ENCODE peak calls at places on chromosomes 2 and 18, in six cellular contexts. One of them, this sample, is unnamed.

GRCh38 chr2:43123056-43123455 is 103.3 kb downstream of the ZFP36L2 start:
- DNase-seq in mucosa of descending colon: peak; percentile 20
- DNase-seq in activated T-cell treated with anti-CD3 and anti-CD28 coated beads, Interleukin-2, amount 50 U/mL, for 72 hours: no peak
- DNase-seq in iPS DF 6.9: no peak
- DNase-seq in KBM-7: no peak
- DNase-seq in ovary: no peak
- DNase-seq in this sample: no peak

GRCh38 chr2:7835693-7836680 is 845.9 kb upstream of the ID2 start:
- DNase-seq in mucosa of descending colon: no peak
- DNase-seq in activated T-cell treated with anti-CD3 and anti-CD28 coated beads, Interleukin-2, amount 50 U/mL, for 72 hours: no peak
- DNase-seq in iPS DF 6.9: no peak
- DNase-seq in KBM-7: peak; percentile 81
- DNase-seq in ovary: no peak
- DNase-seq in this sample: no peak

GRCh38 chr18:44759925-44760342 is 79.2 kb downstream of the SETBP1 start:
- DNase-seq in mucosa of descending colon: no peak
- DNase-seq in activated T-cell treated with anti-CD3 and anti-CD28 coated beads, Interleukin-2, amount 50 U/mL, for 72 hours: no peak
- DNase-seq in iPS DF 6.9: no peak
- DNase-seq in KBM-7: no peak
- DNase-seq in ovary: no peak
- DNase-seq in this sample: no peak

GRCh38 chr2:218516614-218517013 is 51.5 kb downstream of the USP37 start:
- DNase-seq in mucosa of descending colon: no peak
- DNase-seq in activated T-cell treated with anti-CD3 and anti-CD28 coated beads, Interleukin-2, amount 50 U/mL, for 72 hours: peak; percentile 4
- DNase-seq in iPS DF 6.9: no peak
- DNase-seq in KBM-7: peak; percentile 14
- DNase-seq in ovary: no peak
- DNase-seq in this sample: peak; percentile 9

GRCh38 chr18:79944126-79944731 is 7.2 kb downstream of the SLC66A2 start:
- DNase-seq in mucosa of descending colon: peak; percentile 58
- DNase-seq in activated T-cell treated with anti-CD3 and anti-CD28 coated beads, Interleukin-2, amount 50 U/mL, for 72 hours: peak; percentile 64
- DNase-seq in iPS DF 6.9: no peak
- DNase-seq in KBM-7: peak; percentile 42
- DNase-seq in ovary: peak; percentile 62
- DNase-seq in this sample: peak; percentile 6

GRCh38 chr2:182355815-182356214 is 71.0 kb downstream of the PDE1A start:
- DNase-seq in mucosa of descending colon: no peak
- DNase-seq in activated T-cell treated with anti-CD3 and anti-CD28 coated beads, Interleukin-2, amount 50 U/mL, for 72 hours: no peak
- DNase-seq in iPS DF 6.9: no peak
- DNase-seq in KBM-7: no peak
- DNase-seq in ovary: no peak
- DNase-seq in this sample: no peak

GRCh38 chr2:42795871-42796301 is 3.5 kb upstream of the HAAO start:
- DNase-seq in mucosa of descending colon: no peak
- DNase-seq in activated T-cell treated with anti-CD3 and anti-CD28 coated beads, Interleukin-2, amount 50 U/mL, for 72 hours: peak; percentile 39
- DNase-seq in iPS DF 6.9: no peak
- DNase-seq in KBM-7: no peak
- DNase-seq in ovary: no peak
- DNase-seq in this sample: no peak

GRCh38 chr2:175837046-175837445 is 165.0 kb downstream of the LNPK start:
- DNase-seq in mucosa of descending colon: no peak
- DNase-seq in activated T-cell treated with anti-CD3 and anti-CD28 coated beads, Interleukin-2, amount 50 U/mL, for 72 hours: no peak
- DNase-seq in iPS DF 6.9: no peak
- DNase-seq in KBM-7: no peak
- DNase-seq in ovary: no peak
- DNase-seq in this sample: no peak

GRCh38 chr2:95314964-95315611 is 17.9 kb downstream of the KCNIP3 start:
- DNase-seq in mucosa of descending colon: peak; percentile 74
- DNase-seq in activated T-cell treated with anti-CD3 and anti-CD28 coated beads, Interleukin-2, amount 50 U/mL, for 72 hours: no peak
- DNase-seq in iPS DF 6.9: no peak
- DNase-seq in KBM-7: peak; percentile 4
- DNase-seq in ovary: no peak
- DNase-seq in this sample: peak; percentile 24

GRCh38 chr2:67846341-67847070 is 216.3 kb downstream of the C1D start:
- DNase-seq in mucosa of descending colon: peak; percentile 45
- DNase-seq in activated T-cell treated with anti-CD3 and anti-CD28 coated beads, Interleukin-2, amount 50 U/mL, for 72 hours: peak; percentile 40
- DNase-seq in iPS DF 6.9: peak; percentile 74
- DNase-seq in KBM-7: peak; percentile 77
- DNase-seq in ovary: peak; percentile 88
- DNase-seq in this sample: peak; percentile 46

GRCh38 chr18:48828713-48829442 is 121.9 kb downstream of the SMAD7 start:
- DNase-seq in mucosa of descending colon: peak; percentile 25
- DNase-seq in activated T-cell treated with anti-CD3 and anti-CD28 coated beads, Interleukin-2, amount 50 U/mL, for 72 hours: no peak
- DNase-seq in iPS DF 6.9: no peak
- DNase-seq in KBM-7: no peak
- DNase-seq in ovary: peak; percentile 57
- DNase-seq in this sample: peak; percentile 7

GRCh38 chr18:57029761-57030160 is 117.1 kb upstream of the BOD1L2 start:
- DNase-seq in mucosa of descending colon: no peak
- DNase-seq in activated T-cell treated with anti-CD3 and anti-CD28 coated beads, Interleukin-2, amount 50 U/mL, for 72 hours: no peak
- DNase-seq in iPS DF 6.9: peak; percentile 16
- DNase-seq in KBM-7: no peak
- DNase-seq in ovary: no peak
- DNase-seq in this sample: peak; percentile 61

GRCh38 chr2:127128508-127128907 is 21.6 kb upstream of the BIN1 start:
- DNase-seq in mucosa of descending colon: peak; percentile 77
- DNase-seq in activated T-cell treated with anti-CD3 and anti-CD28 coated beads, Interleukin-2, amount 50 U/mL, for 72 hours: no peak
- DNase-seq in iPS DF 6.9: peak; percentile 66
- DNase-seq in KBM-7: peak; percentile 59
- DNase-seq in ovary: no peak
- DNase-seq in this sample: peak; percentile 42

GRCh38 chr18:79925656-79925979 is 25.8 kb downstream of the SLC66A2 start:
- DNase-seq in mucosa of descending colon: no peak
- DNase-seq in activated T-cell treated with anti-CD3 and anti-CD28 coated beads, Interleukin-2, amount 50 U/mL, for 72 hours: no peak
- DNase-seq in iPS DF 6.9: no peak
- DNase-seq in KBM-7: no peak
- DNase-seq in ovary: no peak
- DNase-seq in this sample: peak; percentile 1

GRCh38 chr2:223854741-223855140 is 17.4 kb upstream of the AP1S3 start:
- DNase-seq in mucosa of descending colon: no peak
- DNase-seq in activated T-cell treated with anti-CD3 and anti-CD28 coated beads, Interleukin-2, amount 50 U/mL, for 72 hours: no peak
- DNase-seq in iPS DF 6.9: no peak
- DNase-seq in KBM-7: no peak
- DNase-seq in ovary: no peak
- DNase-seq in this sample: no peak

GRCh38 chr2:45089554-45090261 is 80.5 kb upstream of the SIX2 start:
- DNase-seq in mucosa of descending colon: no peak
- DNase-seq in activated T-cell treated with anti-CD3 and anti-CD28 coated beads, Interleukin-2, amount 50 U/mL, for 72 hours: no peak
- DNase-seq in iPS DF 6.9: no peak
- DNase-seq in KBM-7: no peak
- DNase-seq in ovary: no peak
- DNase-seq in this sample: no peak

GRCh38 chr2:6841537-6842287 is 24.0 kb downstream of the CMPK2 start:
- DNase-seq in mucosa of descending colon: no peak
- DNase-seq in activated T-cell treated with anti-CD3 and anti-CD28 coated beads, Interleukin-2, amount 50 U/mL, for 72 hours: no peak
- DNase-seq in iPS DF 6.9: no peak
- DNase-seq in KBM-7: no peak
- DNase-seq in ovary: no peak
- DNase-seq in this sample: no peak

GRCh38 chr2:153059338-153060052 is 341.1 kb downstream of the ARL6IP6 start:
- DNase-seq in mucosa of descending colon: no peak
- DNase-seq in activated T-cell treated with anti-CD3 and anti-CD28 coated beads, Interleukin-2, amount 50 U/mL, for 72 hours: no peak
- DNase-seq in iPS DF 6.9: no peak
- DNase-seq in KBM-7: no peak
- DNase-seq in ovary: no peak
- DNase-seq in this sample: peak; percentile 64

GRCh38 chr18:39521164-39521563 is 1955.6 kb upstream of the CELF4 start:
- DNase-seq in mucosa of descending colon: no peak
- DNase-seq in activated T-cell treated with anti-CD3 and anti-CD28 coated beads, Interleukin-2, amount 50 U/mL, for 72 hours: no peak
- DNase-seq in iPS DF 6.9: no peak
- DNase-seq in KBM-7: no peak
- DNase-seq in ovary: no peak
- DNase-seq in this sample: no peak